ENCODE peak calls at places on chromosomes 7 and 10, in nine cellular contexts. Z, L, T, J, S, M, H, G and Q are unnamed samples.

GRCh38 chr7:158101821-158102450 is 485.7 kb downstream of the PTPRN2 start:
- DNase-seq in S (no peak), T (no peak), G (no peak), Z (no peak), L (no peak), M (peak), J (no peak), H (peak), Q (no peak)

GRCh38 chr7:14377646-14378266 is 388.3 kb upstream of the ETV1 start:
- DNase-seq in Z (no peak), M (no peak), S (peak), L (no peak), H (no peak), G (no peak), J (no peak), T (no peak), Q (no peak)

GRCh38 chr10:51416494-51416893 is 282.9 kb downstream of the CSTF2T start:
- DNase-seq in S (no peak), T (no peak), H (no peak), L (no peak), Z (no peak), G (no peak), J (no peak), M (no peak), Q (no peak)

GRCh38 chr10:110032801-110033723 is 25.3 kb downstream of the ADD3 start:
- DNase-seq in Z (no peak), M (peak), L (peak), S (no peak), T (no peak), J (no peak), H (no peak), G (no peak), Q (no peak)

GRCh38 chr10:63977329-63977923 is 456.2 kb downstream of the REEP3 start:
- DNase-seq in G (peak), M (no peak), L (peak), S (peak), Z (no peak), T (no peak), J (no peak), H (no peak), Q (peak)

GRCh38 chr10:48195803-48196202 is 78.7 kb downstream of the FRMPD2 start:
- DNase-seq in M (no peak), L (no peak), J (no peak), S (no peak), G (no peak), H (no peak), Z (no peak), T (no peak), Q (no peak)

GRCh38 chr7:158820656-158821055 is 8.7 kb downstream of the ESYT2 start:
- DNase-seq in S (peak), T (no peak), G (no peak), J (no peak), H (no peak), M (no peak), L (no peak), Z (no peak), Q (no peak)

GRCh38 chr7:45026984-45027773 is 27.2 kb downstream of the CCM2 start:
- DNase-seq in T (no peak), L (no peak), M (no peak), Z (no peak), J (no peak), H (no peak), S (peak), G (no peak), Q (no peak)

GRCh38 chr7:70764004-70764691 is 367.8 kb upstream of the GALNT17 start:
- DNase-seq in S (no peak), G (no peak), L (no peak), J (no peak), M (no peak), Z (no peak), T (no peak), H (no peak), Q (no peak)

GRCh38 chr10:34078798-34079470 is 736.2 kb downstream of the PARD3 start:
- DNase-seq in S (no peak), M (no peak), G (no peak), Z (peak), H (no peak), T (no peak), J (peak), L (peak), Q (no peak)

GRCh38 chr10:124888262-124888661 is 53.7 kb upstream of the ZRANB1 start:
- DNase-seq in T (no peak), L (no peak), H (no peak), J (no peak), M (no peak), Z (no peak), S (no peak), G (no peak), Q (no peak)

DNA sequence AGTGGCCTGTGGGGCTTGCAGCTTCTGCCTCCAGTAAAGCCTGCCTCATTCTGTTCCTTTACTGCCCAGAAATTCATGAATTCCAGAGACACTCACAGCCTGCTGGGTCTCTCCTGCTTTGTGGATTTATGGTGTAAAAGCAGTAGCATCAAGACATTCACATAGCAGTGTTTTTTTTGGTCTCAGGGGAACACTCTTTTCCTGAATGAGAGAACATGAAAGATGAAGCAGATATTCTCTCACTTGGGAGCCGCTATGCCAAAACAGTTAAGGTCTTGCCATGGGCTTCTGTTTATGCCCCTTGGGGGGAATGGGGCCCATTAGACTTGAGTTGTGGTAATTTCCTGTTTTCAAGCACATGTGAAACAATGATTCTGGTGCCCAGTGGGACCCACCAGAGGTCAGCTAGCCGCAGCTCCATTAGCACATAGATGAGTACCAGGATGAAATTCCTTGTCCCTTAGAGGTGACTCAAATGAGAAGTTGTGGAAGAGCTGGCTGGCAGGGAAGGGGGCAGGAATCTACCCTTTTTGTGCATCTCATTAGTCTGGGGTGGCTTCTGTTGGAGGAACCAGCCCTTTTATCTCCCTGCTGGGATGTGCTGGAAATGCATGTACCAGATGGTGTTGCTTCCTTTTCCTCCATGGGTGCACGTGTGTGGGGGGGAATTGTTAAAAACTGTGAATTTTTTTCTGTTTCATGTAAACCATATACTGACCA is 13.2 kb downstream of the BMPER start:
- DNase-seq in J (no peak), H (no peak), T (no peak), Z (no peak), S (no peak), L (no peak), G (no peak), M (no peak), Q (no peak)
- H3K4me3 ChIP-seq in J (no peak), H (no peak), T (no peak), Z (no peak), S (no peak), L (no peak), G (no peak), M (no peak), Q (no peak)

DNA sequence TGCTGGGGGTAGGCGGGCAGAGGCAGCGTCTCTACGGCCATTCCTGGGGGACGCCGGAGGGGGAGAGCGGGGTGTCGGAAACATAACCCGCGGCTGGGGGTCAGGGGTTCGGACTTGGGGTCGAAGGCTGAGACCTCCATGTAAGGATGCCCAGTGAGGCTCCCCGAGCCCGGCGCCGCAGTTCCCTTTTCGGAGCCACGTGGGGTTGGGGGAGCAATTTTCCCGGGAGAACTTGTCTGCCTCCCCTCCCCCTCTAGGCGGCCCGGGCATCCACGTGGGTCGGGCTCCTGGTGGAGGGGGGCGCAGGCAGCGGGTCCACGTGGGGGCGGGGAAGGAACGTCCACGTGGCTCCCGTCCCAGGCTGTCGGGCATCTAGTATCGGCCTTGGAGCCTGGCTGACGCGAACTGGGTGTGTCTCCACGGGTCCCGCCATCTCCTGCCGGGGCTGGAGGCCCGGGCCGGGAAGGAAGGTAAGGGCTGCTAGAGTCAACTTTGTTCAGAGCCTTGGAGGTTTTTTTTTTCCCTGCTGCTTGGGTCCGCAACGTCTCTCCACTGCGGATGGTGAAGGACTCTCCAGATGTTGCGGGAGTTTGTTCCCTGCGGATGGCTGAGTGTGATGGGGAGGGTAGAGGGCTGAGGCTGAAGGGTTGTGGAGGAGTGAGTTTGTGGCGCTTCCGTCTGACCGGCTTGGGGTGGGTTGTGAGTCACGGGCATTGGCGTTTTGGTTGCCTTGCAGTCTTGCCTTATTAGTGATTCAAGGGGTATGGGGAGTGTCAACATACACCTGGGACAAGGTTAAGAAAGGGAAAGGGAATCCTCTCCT is 744 bp downstream of the PPRC1 start:
- DNase-seq in T (peak), S (peak), Z (peak), H (peak), M (peak), G (no peak), J (peak), L (peak), Q (peak)
- TF ChIP-seq POLR2A in T (no peak), S (peak), Z (no peak), H (no peak), M (no peak), G (no peak), J (no peak), L (no peak), Q (no peak)

DNA sequence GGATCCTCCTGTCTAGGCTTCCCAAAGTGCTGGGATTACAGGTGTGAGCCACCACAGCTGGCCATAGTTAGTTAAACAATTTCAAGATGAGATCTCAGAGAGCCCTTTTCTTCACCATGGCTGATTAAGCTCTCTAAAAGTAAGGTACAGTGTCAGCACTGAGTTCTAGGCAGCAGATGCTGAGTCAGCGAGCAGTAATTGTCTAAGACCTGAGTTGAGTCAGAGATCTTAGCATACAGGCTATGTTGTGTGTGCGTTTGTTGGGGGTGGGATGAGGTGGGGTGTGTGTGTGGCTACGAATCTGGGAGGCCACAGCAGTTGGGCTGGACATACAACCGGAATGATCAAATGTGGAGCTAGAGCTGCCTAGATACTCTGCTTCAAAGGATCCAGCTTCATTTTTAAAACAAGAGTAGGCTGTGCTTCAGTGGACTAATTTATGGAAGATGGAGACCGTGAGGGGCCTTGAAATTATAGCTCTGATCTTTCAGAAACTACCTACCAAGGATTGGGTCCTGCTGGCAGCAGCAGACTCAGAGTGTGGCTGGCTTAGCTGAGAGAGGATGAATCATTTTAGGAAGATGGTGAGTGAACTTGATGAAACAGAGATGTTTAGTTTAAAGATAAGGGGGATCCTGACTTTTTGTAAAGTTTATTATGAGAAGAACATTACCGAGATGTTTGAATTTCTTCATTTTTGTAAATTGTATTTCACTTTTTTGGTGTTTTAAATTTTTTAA is 17.5 kb upstream of the MTPN start:
- DNase-seq in T (no peak), H (no peak), S (peak), M (no peak), Z (no peak), L (no peak), J (no peak), G (no peak), Q (no peak)
- H3K4me3 ChIP-seq in T (no peak), H (no peak), S (no peak), M (no peak), Z (no peak), L (no peak), J (no peak), G (no peak), Q (no peak)

GRCh38 chr7:65981965-65982792 is at the start of gene GUSB:
- DNase-seq in M (peak), J (peak), G (peak), S (peak), L (peak), T (peak), Z (peak), H (peak), Q (peak)
- TF ChIP-seq POLR2A in M (peak), J (peak), G (peak), S (no peak), L (peak), T (peak), Z (peak), H (no peak), Q (peak)

DNA sequence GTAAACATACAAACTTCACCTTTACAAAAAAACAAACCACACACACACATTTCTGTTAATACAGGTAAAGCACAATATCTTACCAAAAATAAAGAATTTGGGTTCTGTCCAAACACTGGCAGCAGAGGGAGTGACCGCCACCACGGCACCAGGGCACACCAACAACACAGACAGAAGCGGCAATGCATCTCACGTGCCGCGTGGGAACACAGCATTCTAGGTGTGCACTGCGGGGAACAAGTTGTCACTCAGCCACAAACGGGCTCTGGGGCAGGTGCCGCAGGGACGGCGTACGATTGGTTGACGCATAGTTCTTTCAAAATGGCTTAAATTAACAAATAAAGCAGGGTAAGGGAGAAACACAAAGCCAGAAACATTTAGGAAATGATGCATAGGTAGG is 22.3 kb downstream of the PDGFA start:
- DNase-seq in L (no peak), J (peak), T (peak), Z (no peak), G (no peak), S (no peak), M (no peak), H (peak), Q (no peak)
- H3K4me3 ChIP-seq in L (no peak), J (no peak), T (no peak), Z (no peak), G (no peak), S (no peak), M (no peak), H (no peak), Q (no peak)